ENCODE peak calls at places on chromosomes 16 and 17, in five cellular contexts. I, P, H, K and F are unnamed samples.

GRCh38 chr17:10120113-10120485 is 78.3 kb downstream of the GAS7 start:
- DNase-seq in I (no peak), P (no peak), H (no peak), K (no peak), F (no peak)

GRCh38 chr16:85350973-85351372 is 238.7 kb upstream of the CIBAR2 start:
- DNase-seq in I (no peak), P (peak), H (no peak), K (no peak), F (no peak)

GRCh38 chr17:16584273-16584995 is 15.4 kb upstream of the ZNF287 start:
- DNase-seq in I (peak), P (peak), H (peak), K (peak), F (peak)

GRCh38 chr16:67542464-67542863 is 13.8 kb downstream of the RIPOR1 start:
- DNase-seq in I (peak), P (peak), H (peak), K (peak), F (peak)

GRCh38 chr17:9587969-9588656 is 11.7 kb downstream of the CFAP52 start:
- DNase-seq in I (no peak), P (no peak), H (no peak), K (no peak), F (no peak)

GRCh38 chr17:64084086-64084939 is 45.6 kb downstream of the ERN1 start:
- DNase-seq in I (no peak), P (no peak), H (no peak), K (no peak), F (no peak)

GRCh38 chr17:30253316-30253715 is 17.8 kb upstream of the SLC6A4 start:
- DNase-seq in I (no peak), P (no peak), H (no peak), K (no peak), F (no peak)

GRCh38 chr16:20851601-20852000 is 45.3 kb downstream of the REXO5 start:
- DNase-seq in I (no peak), P (peak), H (no peak), K (no peak), F (no peak)